ENCODE peak calls at places on chromosomes 7 and 10, in seven cellular contexts. F, D, Z, Q, E, S and M are unnamed samples.

GRCh38 chr10:77782328-77783061 is 144.1 kb downstream of the DLG5 start:
- DNase-seq in D (no peak), Q (no peak), Z (no peak), S (no peak), E (peak; percentile 15), F (no peak), M (no peak)

GRCh38 chr7:35670856-35671569 is 23.9 kb downstream of the HERPUD2 start:
- DNase-seq in D (no peak), F (peak; percentile 15), S (no peak), E (no peak), Q (no peak), Z (no peak), M (no peak)

GRCh38 chr7:151756076-151756731 is 120.7 kb downstream of the PRKAG2 start:
- DNase-seq in F (peak; percentile 26), Z (no peak), E (no peak), S (peak; percentile 62), D (peak; percentile 70), Q (no peak), M (peak; percentile 29)

GRCh38 chr10:1050555-1050954 is 1.6 kb upstream of the IDI1 start:
- DNase-seq in Z (peak; percentile 90), F (no peak), S (peak; percentile 58), Q (no peak), E (no peak), D (peak; percentile 77), M (peak; percentile 33)

GRCh38 chr7:128309124-128309523 is 34.6 kb downstream of the RBM28 start:
- DNase-seq in E (no peak), S (no peak), F (no peak), D (no peak), Q (no peak), Z (no peak), M (no peak)

GRCh38 chr10:69620625-69621024 is 9.4 kb upstream of the FAM241B start:
- DNase-seq in F (no peak), Z (no peak), D (no peak), S (no peak), Q (no peak), E (no peak), M (no peak)

GRCh38 chr10:62046522-62047239 is 145.2 kb downstream of the ARID5B start:
- DNase-seq in D (no peak), F (peak; percentile 70), S (no peak), Q (peak; percentile 77), E (no peak), Z (peak; percentile 67), M (no peak)

GRCh38 chr10:4214912-4215311 is 429.9 kb upstream of the KLF6 start:
- DNase-seq in D (no peak), S (no peak), E (no peak), Z (no peak), Q (no peak), F (no peak), M (no peak)

GRCh38 chr7:147916573-147916972 is 674.0 kb upstream of the C7orf33 start:
- DNase-seq in Z (no peak), Q (no peak), D (no peak), S (no peak), E (no peak), F (no peak), M (no peak)

GRCh38 chr10:3624367-3624766 is 160.6 kb downstream of the KLF6 start:
- DNase-seq in Z (no peak), F (no peak), D (no peak), S (no peak), E (no peak), Q (no peak), M (no peak)

GRCh38 chr7:130894146-130895005 is 160.4 kb upstream of the KLF14 start:
- DNase-seq in D (no peak), Q (peak; percentile 78), S (no peak), Z (no peak), E (no peak), F (peak; percentile 54), M (no peak)

GRCh38 chr10:101319241-101319915 is 34.6 kb upstream of the BTRC start:
- DNase-seq in S (no peak), Q (no peak), Z (no peak), D (no peak), E (no peak), F (no peak), M (no peak)

GRCh38 chr7:8172372-8173354 is 89.3 kb downstream of the ICA1 start:
- DNase-seq in S (no peak), Z (no peak), Q (no peak), F (no peak), D (no peak), E (no peak), M (no peak)

GRCh38 chr10:77925795-77926565 is 575 bp downstream of the DLG5 start:
- DNase-seq in F (peak; percentile 39), D (no peak), E (no peak), Q (peak; percentile 86), Z (peak; percentile 62), S (no peak), M (no peak)

GRCh38 chr7:28484276-28484675 is 72.0 kb downstream of the CREB5 start:
- DNase-seq in E (no peak), F (no peak), S (no peak), Z (no peak), Q (no peak), D (no peak), M (no peak)

GRCh38 chr10:14153570-14154055 is 177.1 kb downstream of the FRMD4A start:
- DNase-seq in Q (no peak), D (no peak), F (no peak), S (no peak), Z (no peak), E (no peak), M (no peak)

GRCh38 chr10:110959379-110960332 is 40.3 kb downstream of the SHOC2 start:
- DNase-seq in E (no peak), S (no peak), D (no peak), Q (no peak), Z (no peak), F (no peak), M (no peak)

GRCh38 chr10:100997364-100998182 is 2.0 kb upstream of the LZTS2 start:
- DNase-seq in E (no peak), F (peak; percentile 71), Z (peak; percentile 92), S (peak; percentile 65), Q (peak; percentile 91), D (peak; percentile 64), M (peak; percentile 78)

GRCh38 chr7:27185013-27185707 is at the start of gene HOXA11:
- DNase-seq in Z (peak; percentile 32), S (no peak), Q (peak; percentile 97), E (no peak), D (no peak), F (peak; percentile 94), M (no peak)

GRCh38 chr7:29885626-29886025 is 79.3 kb downstream of the WIPF3 start:
- DNase-seq in E (no peak), S (no peak), Z (no peak), D (no peak), Q (no peak), F (no peak), M (no peak)

GRCh38 chr10:61821153-61821552 is 80.3 kb upstream of the ARID5B start:
- DNase-seq in Z (no peak), F (no peak), D (no peak), E (no peak), Q (no peak), S (no peak), M (no peak)

GRCh38 chr10:11403116-11403515 is 208.3 kb downstream of the USP6NL start:
- DNase-seq in D (peak; percentile 79), F (no peak), S (peak; percentile 87), Q (no peak), Z (peak; percentile 18), E (no peak), M (peak; percentile 40)

GRCh38 chr10:100774223-100774622 is 28.8 kb downstream of the PAX2 start:
- DNase-seq in S (no peak), D (no peak), E (no peak), Z (no peak), Q (peak; percentile 39), F (no peak), M (no peak)

GRCh38 chr7:117169907-117170306 is 153.0 kb downstream of the WNT2 start:
- DNase-seq in S (no peak), Q (no peak), E (no peak), D (no peak), F (peak; percentile 85), Z (no peak), M (no peak)

GRCh38 chr7:5695709-5696345 is 85.6 kb downstream of the RNF216 start:
- DNase-seq in Q (peak; percentile 91), Z (no peak), E (no peak), S (no peak), D (no peak), F (no peak), M (no peak)

GRCh38 chr10:129966831-129967578 is 2.9 kb upstream of the EBF3 start:
- DNase-seq in S (no peak), Q (peak; percentile 52), F (no peak), Z (no peak), D (no peak), E (no peak), M (no peak)

DNA sequence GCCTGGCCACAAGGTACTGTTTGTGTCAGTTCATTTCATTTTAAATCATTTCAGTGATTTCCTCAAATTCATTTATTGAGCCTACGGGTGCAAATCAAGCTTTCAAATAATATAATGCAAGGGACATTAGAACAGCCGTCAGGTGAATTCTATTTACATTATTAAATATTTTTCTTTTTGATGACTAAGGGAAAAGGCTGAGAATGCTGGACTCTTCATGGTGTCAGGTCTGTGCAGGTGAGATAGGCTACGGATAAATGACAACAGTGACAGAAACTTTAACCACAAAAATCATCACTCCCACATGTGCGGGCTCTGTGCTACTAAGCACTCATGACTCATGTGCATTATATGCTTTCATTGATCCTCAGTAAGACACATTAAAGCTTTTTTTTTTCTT is 149.2 kb upstream of the ZNF716 start:
- DNase-seq in S (no peak), Z (no peak), Q (no peak), F (no peak), E (no peak), D (no peak), M (no peak)
- H3K9me3 ChIP-seq in S (peaks cover 21% of the 10 kb centered on the region), Z (peaks cover 18% of the 10 kb centered on the region), Q (no peaks in the 10 kb centered on the region), F (no peaks in the 10 kb centered on the region), E (no peaks in the 10 kb centered on the region), D (no peaks in the 10 kb centered on the region), M (peaks cover 3% of the 10 kb centered on the region)

GRCh38 chr7:113339661-113340060 is 221.3 kb upstream of the SMIM30 start:
- DNase-seq in E (no peak), S (no peak), D (no peak), Q (no peak), Z (no peak), F (no peak), M (no peak)

GRCh38 chr7:113338297-113338696 is 219.9 kb upstream of the SMIM30 start:
- DNase-seq in S (no peak), D (no peak), F (no peak), Z (no peak), E (no peak), Q (no peak), M (no peak)
- H3K9me3 ChIP-seq in S (no peaks in the 10 kb centered on the region), D (no peaks in the 10 kb centered on the region), F (peaks cover 3% of the 10 kb centered on the region), Z (no peaks in the 10 kb centered on the region), E (no peaks in the 10 kb centered on the region), Q (no peaks in the 10 kb centered on the region), M (no peaks in the 10 kb centered on the region)

DNA sequence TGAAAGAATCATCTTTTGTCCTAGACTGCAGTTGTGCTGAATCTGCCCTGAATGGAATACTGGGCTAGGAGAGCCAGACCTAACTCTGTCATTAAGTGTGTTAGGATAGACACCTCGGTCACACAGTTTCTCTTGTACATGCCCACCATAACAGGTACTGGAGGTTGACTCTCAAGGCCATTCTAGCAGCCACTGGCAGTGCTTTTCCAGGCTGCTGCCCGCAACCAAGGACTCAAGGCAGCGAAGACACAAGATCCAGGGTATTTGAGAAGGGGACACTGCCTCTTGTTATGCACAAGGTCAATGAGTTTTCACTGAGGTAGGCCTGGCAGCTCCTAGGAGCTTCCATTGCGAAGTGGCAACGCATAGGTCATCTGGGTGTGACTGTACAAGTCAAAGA is 70.6 kb upstream of the ZNF746 start:
- DNase-seq in Z (no peak), S (no peak), D (no peak), Q (no peak), F (no peak), E (no peak), M (no peak)
- H3K9me3 ChIP-seq in Z (peaks cover 13% of the 10 kb centered on the region), S (peaks cover 22% of the 10 kb centered on the region), D (no peaks in the 10 kb centered on the region), Q (peaks cover 8% of the 10 kb centered on the region), F (no peaks in the 10 kb centered on the region), E (peaks cover 6% of the 10 kb centered on the region), M (no peaks in the 10 kb centered on the region)

GRCh38 chr7:158507917-158508316 is 79.7 kb downstream of the PTPRN2 start:
- DNase-seq in Q (no peak), D (no peak), E (no peak), S (no peak), F (no peak), Z (no peak), M (no peak)
- H3K9me3 ChIP-seq in Q (peaks cover 17% of the 10 kb centered on the region), D (no peaks in the 10 kb centered on the region), E (peaks cover 26% of the 10 kb centered on the region), S (peaks cover 24% of the 10 kb centered on the region), F (peaks cover 4% of the 10 kb centered on the region), Z (peaks cover 17% of the 10 kb centered on the region), M (no peaks in the 10 kb centered on the region)